ENCODE peak calls at places on chromosomes 16 and 17, in ten cellular contexts. V is activated B cell treated with CpG ODN at 0.5 μM for 24 hours, L is H54, F is NCI-H345, H is breast epithelium, Y is T follicular helper cell, G is posterior cingulate gyrus, X is brain microvascular endothelial cell, R is activated T-cell treated with anti-CD3 and anti-CD28 coated beads for 4 hours, E is Calu3. B is an unnamed sample.

GRCh38 chr16:1794221-1794871 is 841 bp upstream of the IGFALS start:
- DNase-seq in E (no peak), H (no peak), R (no peak), F (no peak), X (no peak), G (no peak), Y (no peak), L (no peak), V (no peak), B (no peak)

GRCh38 chr17:6643460-6644125 is 2.7 kb downstream of the TXNDC17 start:
- DNase-seq in Y (no peak), E (no peak), V (no peak), G (no peak), F (no peak), H (no peak), R (no peak), L (no peak), X (peak; percentile 58), B (no peak)

GRCh38 chr16:49094471-49094870 is 187.2 kb downstream of the CBLN1 start:
- DNase-seq in L (no peak), V (no peak), G (no peak), X (no peak), E (no peak), H (no peak), Y (no peak), F (no peak), R (no peak), B (no peak)

GRCh38 chr16:28067604-28068382 is 4.3 kb upstream of the GSG1L start:
- DNase-seq in H (no peak), Y (no peak), E (no peak), G (no peak), X (peak; percentile 65), V (no peak), R (no peak), F (no peak), L (no peak), B (no peak)

GRCh38 chr17:732788-733720 is 658 bp downstream of the TLCD3A start:
- DNase-seq in R (no peak), X (peak; percentile 12), V (peak; percentile 22), L (no peak), G (peak; percentile 39), E (peak; percentile 32), F (no peak), H (no peak), Y (no peak), B (peak; percentile 59)

GRCh38 chr17:79201536-79202227 is 127.1 kb downstream of the ENGASE start:
- DNase-seq in E (no peak), H (no peak), V (no peak), Y (no peak), X (peak; percentile 23), L (peak; percentile 98), F (no peak), G (no peak), R (no peak), B (no peak)

GRCh38 chr17:68955181-68955841 is at the start of gene ABCA8:
- DNase-seq in R (no peak), X (peak; percentile 86), V (no peak), L (no peak), F (no peak), H (no peak), Y (no peak), E (no peak), G (peak; percentile 22), B (no peak)

GRCh38 chr16:4537376-4538066 is 1.1 kb downstream of the CDIP1 start:
- DNase-seq in R (no peak), Y (no peak), X (no peak), H (no peak), F (no peak), G (peak; percentile 27), V (peak; percentile 27), L (no peak), E (no peak), B (peak; percentile 54)

GRCh38 chr16:81901483-81901882 is 109.8 kb downstream of the SDR42E1 start:
- DNase-seq in X (peak; percentile 63), G (no peak), H (no peak), Y (no peak), V (no peak), L (no peak), E (peak; percentile 66), R (no peak), F (no peak), B (no peak)

GRCh38 chr17:61380836-61381525 is 18.7 kb upstream of the TBX2 start:
- DNase-seq in R (no peak), L (no peak), E (no peak), Y (no peak), F (no peak), G (no peak), H (no peak), X (no peak), V (no peak), B (no peak)

GRCh38 chr16:15811416-15811777 is 45.4 kb downstream of the MYH11 start:
- DNase-seq in V (no peak), L (no peak), E (no peak), X (peak; percentile 13), Y (no peak), R (no peak), H (no peak), F (no peak), G (no peak), B (no peak)

GRCh38 chr17:45218895-45219661 is 2.6 kb upstream of the FMNL1 start:
- DNase-seq in Y (peak; percentile 82), V (peak; percentile 83), H (peak; percentile 90), F (peak; percentile 84), X (peak; percentile 68), E (peak; percentile 95), G (peak; percentile 93), L (peak; percentile 81), R (peak; percentile 91), B (peak; percentile 95)

GRCh38 chr17:44012391-44012790 is 2.4 kb downstream of the TMEM101 start:
- DNase-seq in Y (no peak), E (no peak), V (no peak), X (no peak), G (no peak), H (no peak), L (no peak), F (no peak), R (no peak), B (no peak)

GRCh38 chr17:6507535-6507934 is 48.8 kb downstream of the PITPNM3 start:
- DNase-seq in F (no peak), Y (no peak), V (no peak), R (no peak), H (no peak), X (peak; percentile 83), E (peak; percentile 64), G (no peak), L (peak; percentile 83), B (no peak)

GRCh38 chr17:74430706-74431567 is 951 bp upstream of the GPRC5C start:
- DNase-seq in Y (no peak), R (no peak), V (peak; percentile 65), E (peak; percentile 81), G (peak; percentile 42), L (peak; percentile 82), H (peak; percentile 83), X (peak; percentile 69), F (peak; percentile 86), B (peak; percentile 77)

GRCh38 chr17:34763727-34764665 is 184.6 kb downstream of the TMEM132E start:
- DNase-seq in V (no peak), H (no peak), L (peak; percentile 38), R (no peak), X (no peak), F (no peak), Y (no peak), G (no peak), E (no peak), B (no peak)

GRCh38 chr16:12247811-12248210 is 271.3 kb downstream of the SNX29 start:
- DNase-seq in F (no peak), Y (no peak), G (no peak), X (no peak), E (no peak), L (no peak), V (no peak), R (no peak), H (no peak), B (no peak)

GRCh38 chr16:10362077-10362863 is 23.6 kb upstream of the ATF7IP2 start:
- DNase-seq in V (no peak), L (no peak), R (no peak), F (no peak), X (no peak), Y (no peak), E (no peak), G (no peak), H (no peak), B (no peak)

GRCh38 chr17:9875441-9875840 is 29.6 kb downstream of the RCVRN start:
- DNase-seq in R (no peak), G (no peak), X (peak; percentile 32), L (peak; percentile 64), E (peak; percentile 21), H (no peak), Y (no peak), F (no peak), V (no peak), B (no peak)

GRCh38 chr16:22685162-22685830 is 128.7 kb upstream of the HS3ST2 start:
- DNase-seq in V (no peak), X (no peak), H (no peak), R (no peak), E (no peak), L (no peak), Y (no peak), G (no peak), F (no peak), B (no peak)

B was measured in WTC11.